ENCODE peak calls at places on chromosomes 4 and X, in five cellular contexts. One of them, this sample, is unnamed.
A peak's percentile ranks its signal among the peaks of the same experiment; 100 is the strongest.

GRCh38 chr4:185270885-185271284 is 61.5 kb downstream of the SNX25 start:
- DNase-seq in AG04450: no peak
- DNase-seq in Peyer's patch: no peak
- DNase-seq in suprapubic skin: no peak
- DNase-seq in fibroblast of mammary gland: no peak
- DNase-seq in this sample: no peak

GRCh38 chrX:135389717-135390116 is 32.0 kb upstream of the SMIM10L2A start:
- DNase-seq in AG04450: no peak
- DNase-seq in Peyer's patch: no peak
- DNase-seq in suprapubic skin: no peak
- DNase-seq in fibroblast of mammary gland: peak; percentile 8
- DNase-seq in this sample: peak; percentile 52

GRCh38 chrX:386239-386767 is 404 bp downstream of the PPP2R3B start:
- DNase-seq in AG04450: no peak
- DNase-seq in Peyer's patch: no peak
- DNase-seq in suprapubic skin: no peak
- DNase-seq in fibroblast of mammary gland: no peak
- DNase-seq in this sample: no peak

GRCh38 chr4:107599841-107600240 is 120.2 kb downstream of the PAPSS1 start:
- DNase-seq in AG04450: no peak
- DNase-seq in Peyer's patch: no peak
- DNase-seq in suprapubic skin: no peak
- DNase-seq in fibroblast of mammary gland: no peak
- DNase-seq in this sample: no peak

GRCh38 chrX:72258174-72258573 is 18.9 kb downstream of the RPS4X start:
- DNase-seq in AG04450: peak; percentile 57
- DNase-seq in Peyer's patch: no peak
- DNase-seq in suprapubic skin: no peak
- DNase-seq in fibroblast of mammary gland: peak; percentile 91
- DNase-seq in this sample: peak; percentile 20

GRCh38 chr4:8912506-8912905 is 40.9 kb upstream of the HMX1 start:
- DNase-seq in AG04450: no peak
- DNase-seq in Peyer's patch: no peak
- DNase-seq in suprapubic skin: peak; percentile 30
- DNase-seq in fibroblast of mammary gland: no peak
- DNase-seq in this sample: no peak

GRCh38 chr4:12852338-12853307 is 631.5 kb downstream of the RAB28 start:
- DNase-seq in AG04450: peak; percentile 13
- DNase-seq in Peyer's patch: no peak
- DNase-seq in suprapubic skin: no peak
- DNase-seq in fibroblast of mammary gland: peak; percentile 69
- DNase-seq in this sample: peak; percentile 1

GRCh38 chrX:11759461-11760311 is 1.6 kb downstream of the MSL3 start:
- DNase-seq in AG04450: peak; percentile 76
- DNase-seq in Peyer's patch: no peak
- DNase-seq in suprapubic skin: no peak
- DNase-seq in fibroblast of mammary gland: peak; percentile 92
- DNase-seq in this sample: peak; percentile 78

GRCh38 chr4:56435748-56436442 is at the start of gene PAICS:
- DNase-seq in AG04450: peak; percentile 81
- DNase-seq in Peyer's patch: peak; percentile 95
- DNase-seq in suprapubic skin: peak; percentile 94
- DNase-seq in fibroblast of mammary gland: peak; percentile 90
- DNase-seq in this sample: peak; percentile 93

GRCh38 chr4:70637239-70637920 is 8.8 kb downstream of the ENAM start:
- DNase-seq in AG04450: no peak
- DNase-seq in Peyer's patch: no peak
- DNase-seq in suprapubic skin: no peak
- DNase-seq in fibroblast of mammary gland: peak; percentile 14
- DNase-seq in this sample: no peak

GRCh38 chrX:153400146-153401132 is 711 bp downstream of the PNMA6E start:
- DNase-seq in AG04450: no peak
- DNase-seq in Peyer's patch: no peak
- DNase-seq in suprapubic skin: no peak
- DNase-seq in fibroblast of mammary gland: peak; percentile 20
- DNase-seq in this sample: peak; percentile 40

GRCh38 chr4:25190407-25190806 is 30.2 kb upstream of the SEPSECS start:
- DNase-seq in AG04450: no peak
- DNase-seq in Peyer's patch: no peak
- DNase-seq in suprapubic skin: no peak
- DNase-seq in fibroblast of mammary gland: no peak
- DNase-seq in this sample: no peak
- TF ChIP-seq CTCF in AG04450: no peak
- TF ChIP-seq CTCF in Peyer's patch: peak; percentile 41
- TF ChIP-seq CTCF in suprapubic skin: no peak
- TF ChIP-seq CTCF in fibroblast of mammary gland: no peak
- TF ChIP-seq CTCF in this sample: no peak

DNA sequence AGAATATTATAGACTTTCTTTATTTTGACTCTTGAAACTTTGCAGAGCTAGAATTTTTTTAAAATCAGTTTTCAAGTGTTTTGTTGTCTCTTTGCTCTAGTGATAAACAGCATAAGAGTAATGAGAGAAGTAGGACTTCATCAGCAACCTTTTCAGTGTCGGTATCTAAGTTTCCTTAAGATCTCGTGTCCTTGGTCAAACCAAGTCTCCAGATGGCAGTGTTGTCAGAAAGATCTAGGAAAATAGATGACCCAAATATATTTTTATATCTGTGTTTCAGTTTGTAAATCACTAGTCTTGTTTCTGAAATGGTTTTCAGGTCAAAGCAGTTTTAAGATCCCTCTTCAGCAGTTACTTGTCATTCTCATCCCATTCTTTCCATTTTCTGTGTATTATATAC is 438.3 kb downstream of the RAPGEF2 start:
- DNase-seq in AG04450: no peak
- DNase-seq in Peyer's patch: no peak
- DNase-seq in suprapubic skin: no peak
- DNase-seq in fibroblast of mammary gland: no peak
- DNase-seq in this sample: no peak
- TF ChIP-seq CTCF in AG04450: no peak
- TF ChIP-seq CTCF in Peyer's patch: no peak
- TF ChIP-seq CTCF in suprapubic skin: no peak
- TF ChIP-seq CTCF in fibroblast of mammary gland: no peak
- TF ChIP-seq CTCF in this sample: no peak

GRCh38 chrX:9845574-9845948 is 59.3 kb downstream of the SHROOM2 start:
- DNase-seq in AG04450: no peak
- DNase-seq in Peyer's patch: no peak
- DNase-seq in suprapubic skin: no peak
- DNase-seq in fibroblast of mammary gland: no peak
- DNase-seq in this sample: no peak

GRCh38 chrX:9847071-9847470 is 60.8 kb downstream of the SHROOM2 start:
- DNase-seq in AG04450: no peak
- DNase-seq in Peyer's patch: no peak
- DNase-seq in suprapubic skin: no peak
- DNase-seq in fibroblast of mammary gland: no peak
- DNase-seq in this sample: peak; percentile 49

GRCh38 chrX:9844936-9845573 is 58.8 kb downstream of the SHROOM2 start:
- DNase-seq in AG04450: no peak
- DNase-seq in Peyer's patch: no peak
- DNase-seq in suprapubic skin: no peak
- DNase-seq in fibroblast of mammary gland: no peak
- DNase-seq in this sample: no peak

GRCh38 chrX:9846631-9847030 is 60.4 kb downstream of the SHROOM2 start:
- DNase-seq in AG04450: no peak
- DNase-seq in Peyer's patch: no peak
- DNase-seq in suprapubic skin: no peak
- DNase-seq in fibroblast of mammary gland: no peak
- DNase-seq in this sample: no peak

GRCh38 chrX:9842541-9842940 is 56.3 kb downstream of the SHROOM2 start:
- DNase-seq in AG04450: no peak
- DNase-seq in Peyer's patch: no peak
- DNase-seq in suprapubic skin: no peak
- DNase-seq in fibroblast of mammary gland: no peak
- DNase-seq in this sample: no peak
- TF ChIP-seq CTCF in AG04450: no peak
- TF ChIP-seq CTCF in Peyer's patch: no peak
- TF ChIP-seq CTCF in suprapubic skin: no peak
- TF ChIP-seq CTCF in fibroblast of mammary gland: no peak
- TF ChIP-seq CTCF in this sample: no peak

GRCh38 chrX:118679290-118679689 is 48.1 kb upstream of the IL13RA1 start:
- DNase-seq in AG04450: no peak
- DNase-seq in Peyer's patch: no peak
- DNase-seq in suprapubic skin: no peak
- DNase-seq in fibroblast of mammary gland: no peak
- DNase-seq in this sample: no peak
- TF ChIP-seq CTCF in AG04450: peak; percentile 11
- TF ChIP-seq CTCF in Peyer's patch: no peak
- TF ChIP-seq CTCF in suprapubic skin: no peak
- TF ChIP-seq CTCF in fibroblast of mammary gland: no peak
- TF ChIP-seq CTCF in this sample: no peak

GRCh38 chrX:41923925-41924693 is 755 bp upstream of the CASK start:
- DNase-seq in AG04450: no peak
- DNase-seq in Peyer's patch: peak; percentile 49
- DNase-seq in suprapubic skin: no peak
- DNase-seq in fibroblast of mammary gland: peak; percentile 21
- DNase-seq in this sample: peak; percentile 28
- TF ChIP-seq CTCF in AG04450: no peak
- TF ChIP-seq CTCF in Peyer's patch: peak; percentile 35
- TF ChIP-seq CTCF in suprapubic skin: no peak
- TF ChIP-seq CTCF in fibroblast of mammary gland: no peak
- TF ChIP-seq CTCF in this sample: no peak

GRCh38 chr4:30757357-30757756 is 37.2 kb downstream of the PCDH7 start:
- DNase-seq in AG04450: peak; percentile 68
- DNase-seq in Peyer's patch: no peak
- DNase-seq in suprapubic skin: no peak
- DNase-seq in fibroblast of mammary gland: peak; percentile 92
- DNase-seq in this sample: peak; percentile 42
- TF ChIP-seq CTCF in AG04450: no peak
- TF ChIP-seq CTCF in Peyer's patch: no peak
- TF ChIP-seq CTCF in suprapubic skin: no peak
- TF ChIP-seq CTCF in fibroblast of mammary gland: no peak
- TF ChIP-seq CTCF in this sample: no peak

GRCh38 chr4:139866270-139866962 is 200.8 kb downstream of the MGST2 start:
- DNase-seq in AG04450: no peak
- DNase-seq in Peyer's patch: no peak
- DNase-seq in suprapubic skin: no peak
- DNase-seq in fibroblast of mammary gland: no peak
- DNase-seq in this sample: peak; percentile 3

GRCh38 chr4:139869810-139870209 is 204.2 kb downstream of the MGST2 start:
- DNase-seq in AG04450: no peak
- DNase-seq in Peyer's patch: no peak
- DNase-seq in suprapubic skin: no peak
- DNase-seq in fibroblast of mammary gland: no peak
- DNase-seq in this sample: no peak

GRCh38 chr4:139860435-139861024 is 194.9 kb downstream of the MGST2 start:
- DNase-seq in AG04450: no peak
- DNase-seq in Peyer's patch: no peak
- DNase-seq in suprapubic skin: no peak
- DNase-seq in fibroblast of mammary gland: no peak
- DNase-seq in this sample: no peak

GRCh38 chr4:139861471-139861870 is 195.9 kb downstream of the MGST2 start:
- DNase-seq in AG04450: no peak
- DNase-seq in Peyer's patch: no peak
- DNase-seq in suprapubic skin: no peak
- DNase-seq in fibroblast of mammary gland: no peak
- DNase-seq in this sample: no peak

GRCh38 chr4:139865537-139865936 is 199.9 kb downstream of the MGST2 start:
- DNase-seq in AG04450: no peak
- DNase-seq in Peyer's patch: no peak
- DNase-seq in suprapubic skin: no peak
- DNase-seq in fibroblast of mammary gland: no peak
- DNase-seq in this sample: no peak
- TF ChIP-seq CTCF in AG04450: no peak
- TF ChIP-seq CTCF in Peyer's patch: no peak
- TF ChIP-seq CTCF in suprapubic skin: no peak
- TF ChIP-seq CTCF in fibroblast of mammary gland: no peak
- TF ChIP-seq CTCF in this sample: no peak